ENCODE peak calls at places on chromosomes 5 and 9, in eight cellular contexts. Q is activated CD4-positive, alpha-beta T cell treated with anti-CD3 and anti-CD28 coated beads for 36 hours; O is left cardiac atrium; E is RKO; L is activated naive CD8-positive, alpha-beta T cell treated with anti-CD3 and anti-CD28 coated beads, Interleukin-2, amount 50 U/mL, for 24 hours; T is HTR-8/SVneo; Z is kidney epithelial cell; F is EL. X is an unnamed sample.

GRCh38 chr9:114229236-114229635 is 73.9 kb downstream of the COL27A1 start:
- DNase-seq in F (no peak), L (no peak), E (no peak), T (no peak), O (no peak), Q (no peak), Z (no peak), X (no peak)

GRCh38 chr9:13939129-13939528 is 374.8 kb downstream of the NFIB start:
- DNase-seq in Z (no peak), E (no peak), F (peak; percentile 58), T (no peak), O (no peak), Q (no peak), L (no peak), X (no peak)

GRCh38 chr5:150488519-150489357 is 19.2 kb upstream of the NDST1 start:
- DNase-seq in T (no peak), Q (no peak), F (peak; percentile 83), E (peak; percentile 80), L (no peak), O (peak; percentile 76), Z (no peak), X (no peak)

GRCh38 chr9:119453490-119453911 is 84.3 kb upstream of the BRINP1 start:
- DNase-seq in O (no peak), F (peak; percentile 4), Z (no peak), E (no peak), T (no peak), L (no peak), Q (no peak), X (no peak)

GRCh38 chr5:53170748-53171349 is 61.3 kb upstream of the MOCS2 start:
- DNase-seq in F (peak; percentile 53), Z (no peak), L (no peak), O (no peak), Q (peak; percentile 16), E (peak; percentile 55), T (peak; percentile 47), X (peak; percentile 12)

GRCh38 chr5:998276-998974 is 10.2 kb upstream of the NKD2 start:
- DNase-seq in Q (no peak), T (no peak), E (no peak), F (no peak), L (no peak), O (peak; percentile 29), Z (no peak), X (no peak)

GRCh38 chr5:95959964-95960801 is 1.5 kb downstream of the ELL2 start:
- DNase-seq in E (peak; percentile 47), O (peak; percentile 23), Z (no peak), F (peak; percentile 37), T (no peak), Q (peak; percentile 11), L (peak; percentile 7), X (peak; percentile 28)

GRCh38 chr9:91436841-91437240 is 13.2 kb upstream of the NFIL3 start:
- DNase-seq in E (no peak), Z (no peak), T (no peak), Q (no peak), L (no peak), O (no peak), F (no peak), X (no peak)

GRCh38 chr9:93894691-93895079 is 60.5 kb downstream of the BARX1 start:
- DNase-seq in O (peak; percentile 11), T (no peak), Q (no peak), L (no peak), Z (no peak), F (no peak), E (no peak), X (no peak)

GRCh38 chr9:134991808-134992754 is 74.4 kb upstream of the FCN1 start:
- DNase-seq in F (no peak), E (no peak), O (no peak), Q (no peak), T (no peak), Z (no peak), L (no peak), X (no peak)

GRCh38 chr5:177357459-177358332 is at the start of gene RGS14:
- DNase-seq in Q (peak; percentile 74), L (peak; percentile 63), Z (no peak), O (no peak), E (no peak), F (peak; percentile 43), T (no peak), X (no peak)

GRCh38 chr5:132859889-132860437 is 6.3 kb downstream of the GDF9 start:
- DNase-seq in L (no peak), Z (no peak), O (no peak), Q (no peak), F (no peak), E (no peak), T (no peak), X (no peak)

GRCh38 chr9:88216132-88216995 is 78.1 kb upstream of the SPATA31C2 start:
- DNase-seq in F (no peak), Q (no peak), Z (no peak), O (no peak), L (no peak), E (no peak), T (no peak), X (no peak)

GRCh38 chr5:175659546-175660248 is 1.8 kb downstream of the HRH2 start:
- DNase-seq in O (no peak), F (no peak), Q (peak; percentile 28), T (no peak), L (no peak), E (no peak), Z (no peak), X (no peak)

GRCh38 chr5:4017076-4017803 is 421.6 kb downstream of the IRX1 start:
- DNase-seq in F (no peak), Q (no peak), O (no peak), L (no peak), E (no peak), Z (no peak), T (no peak), X (no peak)

GRCh38 chr5:143244000-143244736 is 159.3 kb downstream of the NR3C1 start:
- DNase-seq in E (peak; percentile 48), O (peak; percentile 79), L (no peak), Q (no peak), T (peak; percentile 89), Z (peak; percentile 95), F (peak; percentile 99), X (peak; percentile 94)

X was measured in Panc1.